ENCODE peak calls at places on chromosomes 16 and 17, in eight cellular contexts. One of them, this sample, is unnamed.

GRCh38 chr16:86241681-86242080 is 268.6 kb upstream of the FOXF1 start:
- DNase-seq in posterior vena cava: no peak
- DNase-seq in amygdala: no peak
- DNase-seq in CD8-positive, alpha-beta T cell: no peak
- DNase-seq in stimulated activated CD4-positive, alpha-beta T cell treated with anti-CD3 and anti-CD28 coated beads, Interleukin-1b, Interleukin-23, amount 100 ng/mL, for 1 hour: no peak
- DNase-seq in NCI-H460: no peak
- DNase-seq in aorta: no peak
- DNase-seq in stimulated activated CD8-positive, alpha-beta memory T cell treated with anti-CD3 and anti-CD28 coated beads, Interleukin-15, amount 100 ng/mL, for 4 hours: no peak
- DNase-seq in this sample: no peak

GRCh38 chr17:2904135-2904534 is 107.9 kb downstream of the RAP1GAP2 start:
- DNase-seq in posterior vena cava: no peak
- DNase-seq in stimulated activated CD4-positive, alpha-beta T cell treated with anti-CD3 and anti-CD28 coated beads, Interleukin-1b, Interleukin-23, amount 100 ng/mL, for 1 hour: no peak
- DNase-seq in aorta: no peak
- DNase-seq in CD8-positive, alpha-beta T cell: no peak
- DNase-seq in amygdala: peak
- DNase-seq in NCI-H460: no peak
- DNase-seq in stimulated activated CD8-positive, alpha-beta memory T cell treated with anti-CD3 and anti-CD28 coated beads, Interleukin-15, amount 100 ng/mL, for 4 hours: no peak
- DNase-seq in this sample: no peak

GRCh38 chr17:78925234-78925633 is at the start of gene TIMP2:
- DNase-seq in amygdala: peak
- DNase-seq in stimulated activated CD4-positive, alpha-beta T cell treated with anti-CD3 and anti-CD28 coated beads, Interleukin-1b, Interleukin-23, amount 100 ng/mL, for 1 hour: peak
- DNase-seq in posterior vena cava: peak
- DNase-seq in aorta: peak
- DNase-seq in stimulated activated CD8-positive, alpha-beta memory T cell treated with anti-CD3 and anti-CD28 coated beads, Interleukin-15, amount 100 ng/mL, for 4 hours: peak
- DNase-seq in NCI-H460: peak
- DNase-seq in CD8-positive, alpha-beta T cell: peak
- DNase-seq in this sample: peak

GRCh38 chr16:29995911-29996772 is at the start of gene INO80E:
- DNase-seq in NCI-H460: peak
- DNase-seq in aorta: peak
- DNase-seq in amygdala: peak
- DNase-seq in stimulated activated CD8-positive, alpha-beta memory T cell treated with anti-CD3 and anti-CD28 coated beads, Interleukin-15, amount 100 ng/mL, for 4 hours: peak
- DNase-seq in stimulated activated CD4-positive, alpha-beta T cell treated with anti-CD3 and anti-CD28 coated beads, Interleukin-1b, Interleukin-23, amount 100 ng/mL, for 1 hour: peak
- DNase-seq in posterior vena cava: peak
- DNase-seq in CD8-positive, alpha-beta T cell: peak
- DNase-seq in this sample: peak

GRCh38 chr17:19958023-19958422 is 19.6 kb downstream of the AKAP10 start:
- DNase-seq in aorta: no peak
- DNase-seq in posterior vena cava: no peak
- DNase-seq in CD8-positive, alpha-beta T cell: no peak
- DNase-seq in NCI-H460: peak
- DNase-seq in stimulated activated CD4-positive, alpha-beta T cell treated with anti-CD3 and anti-CD28 coated beads, Interleukin-1b, Interleukin-23, amount 100 ng/mL, for 1 hour: no peak
- DNase-seq in amygdala: no peak
- DNase-seq in stimulated activated CD8-positive, alpha-beta memory T cell treated with anti-CD3 and anti-CD28 coated beads, Interleukin-15, amount 100 ng/mL, for 4 hours: no peak
- DNase-seq in this sample: peak

GRCh38 chr17:72606656-72607055 is 485.8 kb downstream of the SLC39A11 start:
- DNase-seq in NCI-H460: no peak
- DNase-seq in stimulated activated CD4-positive, alpha-beta T cell treated with anti-CD3 and anti-CD28 coated beads, Interleukin-1b, Interleukin-23, amount 100 ng/mL, for 1 hour: no peak
- DNase-seq in amygdala: no peak
- DNase-seq in posterior vena cava: no peak
- DNase-seq in aorta: no peak
- DNase-seq in stimulated activated CD8-positive, alpha-beta memory T cell treated with anti-CD3 and anti-CD28 coated beads, Interleukin-15, amount 100 ng/mL, for 4 hours: no peak
- DNase-seq in CD8-positive, alpha-beta T cell: no peak
- DNase-seq in this sample: no peak

GRCh38 chr16:78290498-78291271 is 191.2 kb downstream of the WWOX start:
- DNase-seq in NCI-H460: no peak
- DNase-seq in posterior vena cava: no peak
- DNase-seq in stimulated activated CD4-positive, alpha-beta T cell treated with anti-CD3 and anti-CD28 coated beads, Interleukin-1b, Interleukin-23, amount 100 ng/mL, for 1 hour: no peak
- DNase-seq in stimulated activated CD8-positive, alpha-beta memory T cell treated with anti-CD3 and anti-CD28 coated beads, Interleukin-15, amount 100 ng/mL, for 4 hours: no peak
- DNase-seq in amygdala: no peak
- DNase-seq in CD8-positive, alpha-beta T cell: no peak
- DNase-seq in aorta: no peak
- DNase-seq in this sample: no peak

GRCh38 chr17:63698886-63699637 is 863 bp downstream of the LIMD2 start:
- DNase-seq in aorta: peak
- DNase-seq in stimulated activated CD4-positive, alpha-beta T cell treated with anti-CD3 and anti-CD28 coated beads, Interleukin-1b, Interleukin-23, amount 100 ng/mL, for 1 hour: no peak
- DNase-seq in amygdala: no peak
- DNase-seq in stimulated activated CD8-positive, alpha-beta memory T cell treated with anti-CD3 and anti-CD28 coated beads, Interleukin-15, amount 100 ng/mL, for 4 hours: peak
- DNase-seq in posterior vena cava: peak
- DNase-seq in CD8-positive, alpha-beta T cell: peak
- DNase-seq in NCI-H460: no peak
- DNase-seq in this sample: no peak

GRCh38 chr16:35506018-35506897 is 2046.8 kb downstream of the TP53TG3F start:
- DNase-seq in NCI-H460: no peak
- DNase-seq in aorta: no peak
- DNase-seq in stimulated activated CD8-positive, alpha-beta memory T cell treated with anti-CD3 and anti-CD28 coated beads, Interleukin-15, amount 100 ng/mL, for 4 hours: no peak
- DNase-seq in CD8-positive, alpha-beta T cell: no peak
- DNase-seq in amygdala: no peak
- DNase-seq in posterior vena cava: no peak
- DNase-seq in stimulated activated CD4-positive, alpha-beta T cell treated with anti-CD3 and anti-CD28 coated beads, Interleukin-1b, Interleukin-23, amount 100 ng/mL, for 1 hour: no peak
- DNase-seq in this sample: no peak

GRCh38 chr16:18931756-18932155 is 5.5 kb upstream of the SMG1 start:
- DNase-seq in CD8-positive, alpha-beta T cell: no peak
- DNase-seq in stimulated activated CD4-positive, alpha-beta T cell treated with anti-CD3 and anti-CD28 coated beads, Interleukin-1b, Interleukin-23, amount 100 ng/mL, for 1 hour: no peak
- DNase-seq in aorta: no peak
- DNase-seq in amygdala: no peak
- DNase-seq in stimulated activated CD8-positive, alpha-beta memory T cell treated with anti-CD3 and anti-CD28 coated beads, Interleukin-15, amount 100 ng/mL, for 4 hours: no peak
- DNase-seq in posterior vena cava: no peak
- DNase-seq in NCI-H460: no peak
- DNase-seq in this sample: no peak

GRCh38 chr16:50605733-50606430 is 57.7 kb downstream of the NKD1 start:
- DNase-seq in NCI-H460: no peak
- DNase-seq in CD8-positive, alpha-beta T cell: no peak
- DNase-seq in aorta: no peak
- DNase-seq in posterior vena cava: no peak
- DNase-seq in amygdala: no peak
- DNase-seq in stimulated activated CD8-positive, alpha-beta memory T cell treated with anti-CD3 and anti-CD28 coated beads, Interleukin-15, amount 100 ng/mL, for 4 hours: no peak
- DNase-seq in stimulated activated CD4-positive, alpha-beta T cell treated with anti-CD3 and anti-CD28 coated beads, Interleukin-1b, Interleukin-23, amount 100 ng/mL, for 1 hour: no peak
- DNase-seq in this sample: no peak

GRCh38 chr16:3171181-3171854 is 16.7 kb upstream of the OR1F1 start:
- DNase-seq in stimulated activated CD8-positive, alpha-beta memory T cell treated with anti-CD3 and anti-CD28 coated beads, Interleukin-15, amount 100 ng/mL, for 4 hours: peak
- DNase-seq in NCI-H460: no peak
- DNase-seq in CD8-positive, alpha-beta T cell: no peak
- DNase-seq in amygdala: no peak
- DNase-seq in stimulated activated CD4-positive, alpha-beta T cell treated with anti-CD3 and anti-CD28 coated beads, Interleukin-1b, Interleukin-23, amount 100 ng/mL, for 1 hour: no peak
- DNase-seq in aorta: no peak
- DNase-seq in posterior vena cava: peak
- DNase-seq in this sample: no peak

GRCh38 chr17:39517224-39517623 is 55.9 kb downstream of the CDK12 start:
- DNase-seq in amygdala: no peak
- DNase-seq in NCI-H460: no peak
- DNase-seq in posterior vena cava: no peak
- DNase-seq in CD8-positive, alpha-beta T cell: no peak
- DNase-seq in stimulated activated CD8-positive, alpha-beta memory T cell treated with anti-CD3 and anti-CD28 coated beads, Interleukin-15, amount 100 ng/mL, for 4 hours: no peak
- DNase-seq in stimulated activated CD4-positive, alpha-beta T cell treated with anti-CD3 and anti-CD28 coated beads, Interleukin-1b, Interleukin-23, amount 100 ng/mL, for 1 hour: no peak
- DNase-seq in aorta: no peak
- DNase-seq in this sample: no peak

GRCh38 chr16:1082952-1083675 is 10.6 kb downstream of the SSTR5 start:
- DNase-seq in NCI-H460: peak
- DNase-seq in stimulated activated CD8-positive, alpha-beta memory T cell treated with anti-CD3 and anti-CD28 coated beads, Interleukin-15, amount 100 ng/mL, for 4 hours: no peak
- DNase-seq in posterior vena cava: no peak
- DNase-seq in aorta: no peak
- DNase-seq in amygdala: no peak
- DNase-seq in stimulated activated CD4-positive, alpha-beta T cell treated with anti-CD3 and anti-CD28 coated beads, Interleukin-1b, Interleukin-23, amount 100 ng/mL, for 1 hour: no peak
- DNase-seq in CD8-positive, alpha-beta T cell: no peak
- DNase-seq in this sample: peak

GRCh38 chr16:17225551-17225950 is 245.2 kb downstream of the XYLT1 start:
- DNase-seq in stimulated activated CD8-positive, alpha-beta memory T cell treated with anti-CD3 and anti-CD28 coated beads, Interleukin-15, amount 100 ng/mL, for 4 hours: no peak
- DNase-seq in posterior vena cava: no peak
- DNase-seq in CD8-positive, alpha-beta T cell: no peak
- DNase-seq in stimulated activated CD4-positive, alpha-beta T cell treated with anti-CD3 and anti-CD28 coated beads, Interleukin-1b, Interleukin-23, amount 100 ng/mL, for 1 hour: no peak
- DNase-seq in amygdala: no peak
- DNase-seq in NCI-H460: no peak
- DNase-seq in aorta: no peak
- DNase-seq in this sample: no peak

GRCh38 chr16:64339052-64339770 is 782.7 kb downstream of the CDH11 start:
- DNase-seq in stimulated activated CD8-positive, alpha-beta memory T cell treated with anti-CD3 and anti-CD28 coated beads, Interleukin-15, amount 100 ng/mL, for 4 hours: no peak
- DNase-seq in aorta: no peak
- DNase-seq in amygdala: no peak
- DNase-seq in stimulated activated CD4-positive, alpha-beta T cell treated with anti-CD3 and anti-CD28 coated beads, Interleukin-1b, Interleukin-23, amount 100 ng/mL, for 1 hour: no peak
- DNase-seq in posterior vena cava: no peak
- DNase-seq in CD8-positive, alpha-beta T cell: no peak
- DNase-seq in NCI-H460: no peak
- DNase-seq in this sample: no peak

GRCh38 chr16:67537270-67537635 is 8.6 kb downstream of the RIPOR1 start:
- DNase-seq in aorta: peak
- DNase-seq in NCI-H460: no peak
- DNase-seq in posterior vena cava: peak
- DNase-seq in CD8-positive, alpha-beta T cell: no peak
- DNase-seq in amygdala: peak
- DNase-seq in stimulated activated CD8-positive, alpha-beta memory T cell treated with anti-CD3 and anti-CD28 coated beads, Interleukin-15, amount 100 ng/mL, for 4 hours: no peak
- DNase-seq in stimulated activated CD4-positive, alpha-beta T cell treated with anti-CD3 and anti-CD28 coated beads, Interleukin-1b, Interleukin-23, amount 100 ng/mL, for 1 hour: peak
- DNase-seq in this sample: peak

GRCh38 chr16:4515611-4516233 is 22.9 kb downstream of the CDIP1 start:
- DNase-seq in posterior vena cava: no peak
- DNase-seq in CD8-positive, alpha-beta T cell: no peak
- DNase-seq in stimulated activated CD8-positive, alpha-beta memory T cell treated with anti-CD3 and anti-CD28 coated beads, Interleukin-15, amount 100 ng/mL, for 4 hours: no peak
- DNase-seq in NCI-H460: no peak
- DNase-seq in aorta: no peak
- DNase-seq in stimulated activated CD4-positive, alpha-beta T cell treated with anti-CD3 and anti-CD28 coated beads, Interleukin-1b, Interleukin-23, amount 100 ng/mL, for 1 hour: no peak
- DNase-seq in amygdala: no peak
- DNase-seq in this sample: no peak